ENCODE peak calls at places on chromosomes 2 and 18, in nine cellular contexts. One of them, this sample, is unnamed.

GRCh38 chr2:25606892-25607291 is 66.5 kb downstream of the DTNB start:
- DNase-seq in transverse colon: no peak
- DNase-seq in heart right ventricle: no peak
- DNase-seq in cardiac muscle cell: peak; percentile 10
- DNase-seq in pancreas: no peak
- DNase-seq in H1: no peak
- DNase-seq in Peyer's patch: peak; percentile 51
- DNase-seq in naive thymus-derived CD4-positive, alpha-beta T cell: no peak
- DNase-seq in fibroblast of lung: peak; percentile 60
- DNase-seq in this sample: peak; percentile 40

GRCh38 chr2:54558188-54558975 is 102.3 kb downstream of the SPTBN1 start:
- DNase-seq in fibroblast of lung: peak; percentile 60
- DNase-seq in naive thymus-derived CD4-positive, alpha-beta T cell: peak; percentile 64
- DNase-seq in cardiac muscle cell: peak; percentile 77
- DNase-seq in H1: peak; percentile 72
- DNase-seq in transverse colon: peak; percentile 84
- DNase-seq in pancreas: peak; percentile 77
- DNase-seq in heart right ventricle: peak; percentile 46
- DNase-seq in Peyer's patch: peak; percentile 89
- DNase-seq in this sample: peak; percentile 86

GRCh38 chr2:188378551-188378950 is 86.9 kb downstream of the GULP1 start:
- DNase-seq in pancreas: no peak
- DNase-seq in cardiac muscle cell: no peak
- DNase-seq in Peyer's patch: no peak
- DNase-seq in H1: no peak
- DNase-seq in transverse colon: no peak
- DNase-seq in naive thymus-derived CD4-positive, alpha-beta T cell: no peak
- DNase-seq in heart right ventricle: no peak
- DNase-seq in fibroblast of lung: peak; percentile 15
- DNase-seq in this sample: no peak

GRCh38 chr2:181393472-181393871 is 63.7 kb upstream of the ITGA4 start:
- DNase-seq in heart right ventricle: no peak
- DNase-seq in cardiac muscle cell: no peak
- DNase-seq in fibroblast of lung: peak; percentile 60
- DNase-seq in naive thymus-derived CD4-positive, alpha-beta T cell: no peak
- DNase-seq in pancreas: no peak
- DNase-seq in transverse colon: no peak
- DNase-seq in H1: no peak
- DNase-seq in Peyer's patch: no peak
- DNase-seq in this sample: peak; percentile 19

GRCh38 chr2:29632018-29632417 is 289.4 kb downstream of the ALK start:
- DNase-seq in pancreas: no peak
- DNase-seq in cardiac muscle cell: no peak
- DNase-seq in Peyer's patch: no peak
- DNase-seq in transverse colon: no peak
- DNase-seq in heart right ventricle: no peak
- DNase-seq in naive thymus-derived CD4-positive, alpha-beta T cell: no peak
- DNase-seq in fibroblast of lung: no peak
- DNase-seq in H1: no peak
- DNase-seq in this sample: no peak

GRCh38 chr2:150020937-150021673 is 433.5 kb upstream of the MMADHC start:
- DNase-seq in heart right ventricle: no peak
- DNase-seq in fibroblast of lung: no peak
- DNase-seq in naive thymus-derived CD4-positive, alpha-beta T cell: no peak
- DNase-seq in cardiac muscle cell: peak; percentile 15
- DNase-seq in Peyer's patch: no peak
- DNase-seq in transverse colon: no peak
- DNase-seq in pancreas: no peak
- DNase-seq in H1: no peak
- DNase-seq in this sample: no peak

GRCh38 chr18:22276334-22276713 is 106.9 kb downstream of the GATA6 start:
- DNase-seq in H1: no peak
- DNase-seq in pancreas: no peak
- DNase-seq in transverse colon: no peak
- DNase-seq in heart right ventricle: no peak
- DNase-seq in cardiac muscle cell: no peak
- DNase-seq in naive thymus-derived CD4-positive, alpha-beta T cell: no peak
- DNase-seq in Peyer's patch: no peak
- DNase-seq in fibroblast of lung: no peak
- DNase-seq in this sample: no peak

GRCh38 chr2:236828002-236828401 is 257.7 kb upstream of the COPS8 start:
- DNase-seq in Peyer's patch: no peak
- DNase-seq in cardiac muscle cell: no peak
- DNase-seq in fibroblast of lung: no peak
- DNase-seq in H1: no peak
- DNase-seq in transverse colon: no peak
- DNase-seq in heart right ventricle: peak; percentile 28
- DNase-seq in naive thymus-derived CD4-positive, alpha-beta T cell: no peak
- DNase-seq in pancreas: no peak
- DNase-seq in this sample: peak; percentile 62

GRCh38 chr2:219246559-219246958 is 1.3 kb downstream of the STK16 start:
- DNase-seq in transverse colon: no peak
- DNase-seq in heart right ventricle: no peak
- DNase-seq in fibroblast of lung: no peak
- DNase-seq in pancreas: no peak
- DNase-seq in naive thymus-derived CD4-positive, alpha-beta T cell: no peak
- DNase-seq in H1: no peak
- DNase-seq in Peyer's patch: no peak
- DNase-seq in cardiac muscle cell: no peak
- DNase-seq in this sample: no peak

GRCh38 chr2:219244789-219245147 is 476 bp downstream of the GLB1L start:
- DNase-seq in pancreas: no peak
- DNase-seq in fibroblast of lung: no peak
- DNase-seq in H1: no peak
- DNase-seq in cardiac muscle cell: no peak
- DNase-seq in heart right ventricle: no peak
- DNase-seq in naive thymus-derived CD4-positive, alpha-beta T cell: no peak
- DNase-seq in Peyer's patch: no peak
- DNase-seq in transverse colon: no peak
- DNase-seq in this sample: no peak

GRCh38 chr2:219245148-219245898 is at the start of the genes GLB1L and STK16:
- DNase-seq in H1: peak; percentile 98
- DNase-seq in fibroblast of lung: peak; percentile 94
- DNase-seq in naive thymus-derived CD4-positive, alpha-beta T cell: peak; percentile 95
- DNase-seq in heart right ventricle: peak; percentile 95
- DNase-seq in pancreas: peak; percentile 89
- DNase-seq in Peyer's patch: peak; percentile 98
- DNase-seq in cardiac muscle cell: peak; percentile 94
- DNase-seq in transverse colon: peak; percentile 96
- DNase-seq in this sample: peak; percentile 87

GRCh38 chr2:219245899-219246230 is 586 bp downstream of the STK16 start:
- DNase-seq in pancreas: no peak
- DNase-seq in cardiac muscle cell: no peak
- DNase-seq in fibroblast of lung: no peak
- DNase-seq in transverse colon: no peak
- DNase-seq in heart right ventricle: no peak
- DNase-seq in Peyer's patch: no peak
- DNase-seq in H1: no peak
- DNase-seq in naive thymus-derived CD4-positive, alpha-beta T cell: no peak
- DNase-seq in this sample: peak; percentile 14

GRCh38 chr2:219243291-219243761 is 1.9 kb downstream of the GLB1L start:
- DNase-seq in heart right ventricle: no peak
- DNase-seq in fibroblast of lung: peak; percentile 31
- DNase-seq in Peyer's patch: peak; percentile 68
- DNase-seq in pancreas: no peak
- DNase-seq in naive thymus-derived CD4-positive, alpha-beta T cell: no peak
- DNase-seq in cardiac muscle cell: no peak
- DNase-seq in transverse colon: peak; percentile 56
- DNase-seq in H1: no peak
- DNase-seq in this sample: peak; percentile 83
- H3K4me3 ChIP-seq in heart right ventricle: no peak overlapping the region
- H3K4me3 ChIP-seq in fibroblast of lung: no peak overlapping the region
- H3K4me3 ChIP-seq in Peyer's patch: peak overlapping the region; percentile 33
- H3K4me3 ChIP-seq in pancreas: no peak overlapping the region
- H3K4me3 ChIP-seq in naive thymus-derived CD4-positive, alpha-beta T cell: no peak overlapping the region
- H3K4me3 ChIP-seq in cardiac muscle cell: no peak overlapping the region
- H3K4me3 ChIP-seq in transverse colon: no peak overlapping the region
- H3K4me3 ChIP-seq in H1: no peak overlapping the region
- H3K4me3 ChIP-seq in this sample: peak overlapping the region; percentile 0

GRCh38 chr2:197869030-197869429 is 64.6 kb downstream of the PLCL1 start:
- DNase-seq in cardiac muscle cell: no peak
- DNase-seq in fibroblast of lung: no peak
- DNase-seq in heart right ventricle: no peak
- DNase-seq in transverse colon: no peak
- DNase-seq in H1: no peak
- DNase-seq in pancreas: no peak
- DNase-seq in Peyer's patch: no peak
- DNase-seq in naive thymus-derived CD4-positive, alpha-beta T cell: no peak
- DNase-seq in this sample: no peak

GRCh38 chr2:197869501-197870111 is 65.2 kb downstream of the PLCL1 start:
- DNase-seq in cardiac muscle cell: no peak
- DNase-seq in fibroblast of lung: peak; percentile 33
- DNase-seq in H1: no peak
- DNase-seq in naive thymus-derived CD4-positive, alpha-beta T cell: no peak
- DNase-seq in Peyer's patch: no peak
- DNase-seq in heart right ventricle: no peak
- DNase-seq in transverse colon: no peak
- DNase-seq in pancreas: no peak
- DNase-seq in this sample: no peak

GRCh38 chr2:197866449-197866848 is 62.1 kb downstream of the PLCL1 start:
- DNase-seq in heart right ventricle: no peak
- DNase-seq in transverse colon: no peak
- DNase-seq in Peyer's patch: no peak
- DNase-seq in fibroblast of lung: no peak
- DNase-seq in H1: no peak
- DNase-seq in cardiac muscle cell: no peak
- DNase-seq in naive thymus-derived CD4-positive, alpha-beta T cell: no peak
- DNase-seq in pancreas: no peak
- DNase-seq in this sample: no peak

GRCh38 chr2:197867630-197868029 is 63.2 kb downstream of the PLCL1 start:
- DNase-seq in cardiac muscle cell: no peak
- DNase-seq in H1: no peak
- DNase-seq in pancreas: no peak
- DNase-seq in heart right ventricle: no peak
- DNase-seq in naive thymus-derived CD4-positive, alpha-beta T cell: no peak
- DNase-seq in fibroblast of lung: no peak
- DNase-seq in transverse colon: no peak
- DNase-seq in Peyer's patch: no peak
- DNase-seq in this sample: no peak

DNA sequence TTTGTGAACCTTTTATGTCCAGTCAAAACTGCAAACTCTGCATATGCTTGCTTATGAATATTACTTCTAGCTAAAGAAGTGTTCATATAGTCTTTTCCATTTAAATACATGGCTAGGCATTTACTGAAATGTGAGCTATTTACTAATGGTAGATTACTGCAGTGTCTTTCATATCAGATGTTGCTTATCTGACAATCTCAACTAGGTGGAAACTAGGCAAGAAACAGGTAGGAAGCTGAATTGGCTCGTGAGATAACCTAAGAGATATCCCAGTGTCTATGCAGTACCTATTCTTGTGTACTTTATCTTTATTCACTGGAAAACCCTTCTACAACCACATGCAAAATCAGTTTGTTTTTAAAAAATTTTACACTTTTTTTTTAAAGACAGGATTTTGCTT is 63.7 kb downstream of the PLCL1 start:
- DNase-seq in heart right ventricle: no peak
- DNase-seq in Peyer's patch: no peak
- DNase-seq in H1: no peak
- DNase-seq in cardiac muscle cell: no peak
- DNase-seq in naive thymus-derived CD4-positive, alpha-beta T cell: no peak
- DNase-seq in fibroblast of lung: no peak
- DNase-seq in transverse colon: no peak
- DNase-seq in pancreas: no peak
- DNase-seq in this sample: no peak
- H3K4me1 ChIP-seq in heart right ventricle: no peaks in the 10 kb centered on the region
- H3K4me1 ChIP-seq in Peyer's patch: no peaks in the 10 kb centered on the region
- H3K4me1 ChIP-seq in H1: peaks cover 1% of the 10 kb centered on the region
- H3K4me1 ChIP-seq in cardiac muscle cell: peaks cover 32% of the 10 kb centered on the region
- H3K4me1 ChIP-seq in naive thymus-derived CD4-positive, alpha-beta T cell: no peaks in the 10 kb centered on the region
- H3K4me1 ChIP-seq in fibroblast of lung: no peaks in the 10 kb centered on the region
- H3K4me1 ChIP-seq in transverse colon: no peaks in the 10 kb centered on the region
- H3K4me1 ChIP-seq in pancreas: peaks cover 6% of the 10 kb centered on the region
- H3K4me1 ChIP-seq in this sample: no peaks in the 10 kb centered on the region

DNA sequence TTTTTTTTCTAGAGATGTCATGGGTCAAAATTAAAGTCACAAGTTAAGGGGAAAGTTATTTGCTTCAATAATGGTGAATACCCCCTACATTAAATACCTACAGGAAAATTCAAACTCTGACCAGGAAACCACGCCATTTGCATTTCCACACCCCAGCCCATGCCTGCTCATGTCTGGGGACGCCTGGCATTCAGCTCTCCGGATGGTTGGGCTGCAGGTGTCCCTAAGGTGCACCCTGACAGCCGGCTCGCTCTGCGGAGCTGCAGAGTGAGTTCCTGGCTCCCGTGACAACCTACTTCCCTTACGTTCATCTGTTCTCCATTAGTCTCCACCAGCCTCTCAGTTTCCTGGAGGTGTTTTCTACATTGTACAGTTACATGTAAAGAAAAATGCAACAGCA is 122.7 kb upstream of the RIOK3 start:
- DNase-seq in heart right ventricle: no peak
- DNase-seq in H1: no peak
- DNase-seq in naive thymus-derived CD4-positive, alpha-beta T cell: no peak
- DNase-seq in pancreas: no peak
- DNase-seq in fibroblast of lung: no peak
- DNase-seq in cardiac muscle cell: no peak
- DNase-seq in Peyer's patch: peak; percentile 71
- DNase-seq in transverse colon: peak; percentile 44
- DNase-seq in this sample: no peak
- H3K4me3 ChIP-seq in heart right ventricle: no peak overlapping the region
- H3K4me3 ChIP-seq in H1: no peak overlapping the region
- H3K4me3 ChIP-seq in naive thymus-derived CD4-positive, alpha-beta T cell: no peak overlapping the region
- H3K4me3 ChIP-seq in pancreas: no peak overlapping the region
- H3K4me3 ChIP-seq in fibroblast of lung: no peak overlapping the region
- H3K4me3 ChIP-seq in cardiac muscle cell: no peak overlapping the region
- H3K4me3 ChIP-seq in Peyer's patch: no peak overlapping the region
- H3K4me3 ChIP-seq in transverse colon: no peak overlapping the region
- H3K4me3 ChIP-seq in this sample: no peak overlapping the region

GRCh38 chr2:128155970-128156369 is 65.0 kb downstream of the UGGT1 start:
- DNase-seq in naive thymus-derived CD4-positive, alpha-beta T cell: no peak
- DNase-seq in fibroblast of lung: no peak
- DNase-seq in cardiac muscle cell: peak; percentile 38
- DNase-seq in Peyer's patch: no peak
- DNase-seq in heart right ventricle: no peak
- DNase-seq in H1: no peak
- DNase-seq in transverse colon: no peak
- DNase-seq in pancreas: no peak
- DNase-seq in this sample: no peak

GRCh38 chr2:128157644-128158043 is 66.6 kb downstream of the UGGT1 start:
- DNase-seq in transverse colon: no peak
- DNase-seq in pancreas: no peak
- DNase-seq in Peyer's patch: no peak
- DNase-seq in fibroblast of lung: no peak
- DNase-seq in cardiac muscle cell: no peak
- DNase-seq in heart right ventricle: no peak
- DNase-seq in naive thymus-derived CD4-positive, alpha-beta T cell: no peak
- DNase-seq in H1: no peak
- DNase-seq in this sample: no peak

GRCh38 chr2:128156812-128157211 is 65.8 kb downstream of the UGGT1 start:
- DNase-seq in heart right ventricle: no peak
- DNase-seq in pancreas: no peak
- DNase-seq in fibroblast of lung: no peak
- DNase-seq in H1: no peak
- DNase-seq in Peyer's patch: no peak
- DNase-seq in cardiac muscle cell: no peak
- DNase-seq in transverse colon: no peak
- DNase-seq in naive thymus-derived CD4-positive, alpha-beta T cell: no peak
- DNase-seq in this sample: no peak

GRCh38 chr2:128154225-128154624 is 63.2 kb downstream of the UGGT1 start:
- DNase-seq in transverse colon: no peak
- DNase-seq in heart right ventricle: peak; percentile 72
- DNase-seq in Peyer's patch: no peak
- DNase-seq in cardiac muscle cell: peak; percentile 63
- DNase-seq in naive thymus-derived CD4-positive, alpha-beta T cell: no peak
- DNase-seq in pancreas: no peak
- DNase-seq in fibroblast of lung: no peak
- DNase-seq in H1: no peak
- DNase-seq in this sample: no peak

GRCh38 chr2:128153786-128154185 is 62.8 kb downstream of the UGGT1 start:
- DNase-seq in pancreas: no peak
- DNase-seq in Peyer's patch: no peak
- DNase-seq in cardiac muscle cell: no peak
- DNase-seq in heart right ventricle: no peak
- DNase-seq in transverse colon: no peak
- DNase-seq in fibroblast of lung: no peak
- DNase-seq in H1: no peak
- DNase-seq in naive thymus-derived CD4-positive, alpha-beta T cell: no peak
- DNase-seq in this sample: no peak
- H3K4me1 ChIP-seq in pancreas: no peaks in the 10 kb centered on the region
- H3K4me1 ChIP-seq in Peyer's patch: no peaks in the 10 kb centered on the region
- H3K4me1 ChIP-seq in cardiac muscle cell: peaks cover 31% of the 10 kb centered on the region
- H3K4me1 ChIP-seq in heart right ventricle: no peaks in the 10 kb centered on the region
- H3K4me1 ChIP-seq in transverse colon: no peaks in the 10 kb centered on the region
- H3K4me1 ChIP-seq in fibroblast of lung: no peaks in the 10 kb centered on the region
- H3K4me1 ChIP-seq in H1: no peaks in the 10 kb centered on the region
- H3K4me1 ChIP-seq in naive thymus-derived CD4-positive, alpha-beta T cell: no peaks in the 10 kb centered on the region
- H3K4me1 ChIP-seq in this sample: no peaks in the 10 kb centered on the region

This sample was measured in small intestine.